ENCODE peak calls at places on chromosomes 16 and 17, in five cellular contexts. H, F, J, S and D are unnamed samples.

GRCh38 chr17:43528319-43528987 is 17.7 kb downstream of the ETV4 start:
- DNase-seq in H (no peak), F (peak), J (peak), S (no peak), D (no peak)

GRCh38 chr16:85169333-85170065 is 57.2 kb upstream of the CIBAR2 start:
- DNase-seq in H (peak), F (peak), J (peak), S (peak), D (no peak)

GRCh38 chr17:49365667-49366066 is 3.6 kb upstream of the ZNF652 start:
- DNase-seq in H (no peak), F (peak), J (no peak), S (no peak), D (peak)

GRCh38 chr17:19726615-19727376 is 10.4 kb upstream of the SLC47A2 start:
- DNase-seq in H (no peak), F (no peak), J (no peak), S (no peak), D (no peak)

GRCh38 chr16:12147681-12148479 is 171.3 kb downstream of the SNX29 start:
- DNase-seq in H (no peak), F (no peak), J (no peak), S (peak), D (no peak)

GRCh38 chr17:32350662-32351418 is 883 bp downstream of the ZNF207 start:
- DNase-seq in H (peak), F (peak), J (peak), S (peak), D (peak)

GRCh38 chr16:87074635-87075318 is 242.4 kb downstream of the C16orf95 start:
- DNase-seq in H (no peak), F (no peak), J (no peak), S (no peak), D (no peak)

GRCh38 chr16:72042157-72042660 is 12.1 kb upstream of the HP start:
- DNase-seq in H (no peak), F (no peak), J (peak), S (no peak), D (no peak)

GRCh38 chr17:63537001-63537400 is 13.3 kb upstream of the DCAF7 start:
- DNase-seq in H (no peak), F (no peak), J (no peak), S (no peak), D (no peak)

GRCh38 chr16:51382215-51382614 is 231.1 kb upstream of the SALL1 start:
- DNase-seq in H (no peak), F (no peak), J (peak), S (no peak), D (no peak)

GRCh38 chr16:42069-42457 is 11.3 kb downstream of the POLR3K start:
- DNase-seq in H (no peak), F (peak), J (no peak), S (no peak), D (no peak)

GRCh38 chr16:3494574-3494973 is 715 bp downstream of the C16orf90 start:
- DNase-seq in H (no peak), F (no peak), J (no peak), S (no peak), D (no peak)

GRCh38 chr17:42310281-42311156 is 22.2 kb downstream of the STAT5A start:
- DNase-seq in H (peak), F (peak), J (no peak), S (no peak), D (no peak)

GRCh38 chr16:49018259-49018931 is 263.2 kb downstream of the CBLN1 start:
- DNase-seq in H (no peak), F (no peak), J (no peak), S (no peak), D (no peak)

GRCh38 chr17:17057057-17057551 is 14.8 kb downstream of the MPRIP start:
- DNase-seq in H (no peak), F (no peak), J (no peak), S (no peak), D (no peak)

GRCh38 chr16:26137956-26138355 is 446.2 kb downstream of the HS3ST4 start:
- DNase-seq in H (no peak), F (no peak), J (no peak), S (no peak), D (no peak)

GRCh38 chr16:21161211-21161610 is 2.7 kb downstream of the LDAF1 start:
- DNase-seq in H (no peak), F (no peak), J (no peak), S (no peak), D (no peak)

GRCh38 chr17:66930933-66931332 is 33.6 kb upstream of the CACNG4 start:
- DNase-seq in H (no peak), F (peak), J (no peak), S (no peak), D (no peak)

GRCh38 chr16:3509470-3509928 is 8.7 kb downstream of the CLUAP1 start:
- DNase-seq in H (no peak), F (peak), J (no peak), S (no peak), D (no peak)

GRCh38 chr16:54817432-54817831 is 113.2 kb upstream of the IRX5 start:
- DNase-seq in H (no peak), F (peak), J (no peak), S (no peak), D (peak)

GRCh38 chr17:54221499-54221898 is 398.8 kb downstream of the KIF2B start:
- DNase-seq in H (no peak), F (no peak), J (no peak), S (no peak), D (no peak)

GRCh38 chr17:7786866-7787265 is 47.2 kb upstream of the KDM6B start:
- DNase-seq in H (no peak), F (no peak), J (no peak), S (no peak), D (no peak)

GRCh38 chr16:54677551-54677950 is 253.1 kb upstream of the IRX5 start:
- DNase-seq in H (no peak), F (no peak), J (no peak), S (no peak), D (no peak)

GRCh38 chr17:77490361-77491183 is 349.8 kb downstream of the SEC14L1 start:
- DNase-seq in H (no peak), F (no peak), J (no peak), S (no peak), D (no peak)

GRCh38 chr17:58956997-58957724 is 149.5 kb downstream of the TRIM37 start:
- DNase-seq in H (no peak), F (no peak), J (no peak), S (no peak), D (no peak)

GRCh38 chr17:45935197-45935709 is 40.9 kb downstream of the MAPT start:
- DNase-seq in H (no peak), F (no peak), J (no peak), S (no peak), D (no peak)

GRCh38 chr17:6045621-6046357 is 24.4 kb upstream of the WSCD1 start:
- DNase-seq in H (no peak), F (no peak), J (no peak), S (no peak), D (no peak)

GRCh38 chr17:27558341-27558740 is 72.6 kb upstream of the LGALS9 start:
- DNase-seq in H (no peak), F (no peak), J (peak), S (no peak), D (no peak)

GRCh38 chr17:27558842-27559505 is 72.0 kb upstream of the LGALS9 start:
- DNase-seq in H (no peak), F (no peak), J (no peak), S (no peak), D (no peak)

GRCh38 chr17:27560668-27561067 is 70.3 kb upstream of the LGALS9 start:
- DNase-seq in H (no peak), F (no peak), J (peak), S (no peak), D (no peak)

GRCh38 chr17:27559996-27560481 is 70.9 kb upstream of the LGALS9 start:
- DNase-seq in H (no peak), F (no peak), J (peak), S (no peak), D (no peak)

GRCh38 chr17:27559506-27559931 is 71.5 kb upstream of the LGALS9 start:
- DNase-seq in H (no peak), F (no peak), J (no peak), S (no peak), D (no peak)
- TF ChIP-seq CTCF in H (no peak), F (no peak), J (no peak), S (no peak), D (no peak)

GRCh38 chr16:28193530-28194423 is 18.0 kb downstream of the XPO6 start:
- DNase-seq in H (no peak), F (no peak), J (no peak), S (no peak), D (no peak)

GRCh38 chr16:28191364-28191985 is 20.3 kb downstream of the XPO6 start:
- DNase-seq in H (no peak), F (no peak), J (no peak), S (no peak), D (no peak)

GRCh38 chr16:28196331-28196987 is 15.3 kb downstream of the XPO6 start:
- DNase-seq in H (no peak), F (no peak), J (no peak), S (no peak), D (no peak)

GRCh38 chr16:28195859-28196258 is 15.9 kb downstream of the XPO6 start:
- DNase-seq in H (no peak), F (no peak), J (no peak), S (no peak), D (no peak)

GRCh38 chr16:28192811-28193529 is 18.8 kb downstream of the XPO6 start:
- DNase-seq in H (peak), F (no peak), J (no peak), S (peak), D (no peak)
- TF ChIP-seq CTCF in H (peak), F (no peak), J (no peak), S (peak), D (no peak)

DNA sequence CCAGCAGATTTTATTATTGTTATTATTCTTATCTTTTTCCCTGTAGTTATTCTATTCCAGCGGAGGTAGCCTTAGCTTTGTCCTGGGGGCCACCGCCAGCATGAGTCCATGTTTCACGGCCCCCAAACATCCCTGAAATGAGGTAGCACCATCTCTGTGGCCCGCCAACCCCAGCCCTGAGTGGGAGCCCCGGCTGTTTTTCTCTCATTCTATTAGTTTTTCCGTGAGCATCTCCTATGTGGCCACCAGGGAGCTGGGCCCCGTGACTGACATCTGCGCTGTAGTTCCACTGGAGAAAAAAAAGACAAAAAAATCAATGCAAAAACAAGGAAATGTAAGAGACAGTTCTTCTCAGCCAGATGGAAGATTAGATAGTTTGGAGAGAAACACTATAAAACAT is 43.5 kb upstream of the IL34 start:
- DNase-seq in H (no peak), F (no peak), J (no peak), S (no peak), D (no peak)
- TF ChIP-seq CTCF in H (no peak), F (no peak), J (no peak), S (no peak), D (no peak)

DNA sequence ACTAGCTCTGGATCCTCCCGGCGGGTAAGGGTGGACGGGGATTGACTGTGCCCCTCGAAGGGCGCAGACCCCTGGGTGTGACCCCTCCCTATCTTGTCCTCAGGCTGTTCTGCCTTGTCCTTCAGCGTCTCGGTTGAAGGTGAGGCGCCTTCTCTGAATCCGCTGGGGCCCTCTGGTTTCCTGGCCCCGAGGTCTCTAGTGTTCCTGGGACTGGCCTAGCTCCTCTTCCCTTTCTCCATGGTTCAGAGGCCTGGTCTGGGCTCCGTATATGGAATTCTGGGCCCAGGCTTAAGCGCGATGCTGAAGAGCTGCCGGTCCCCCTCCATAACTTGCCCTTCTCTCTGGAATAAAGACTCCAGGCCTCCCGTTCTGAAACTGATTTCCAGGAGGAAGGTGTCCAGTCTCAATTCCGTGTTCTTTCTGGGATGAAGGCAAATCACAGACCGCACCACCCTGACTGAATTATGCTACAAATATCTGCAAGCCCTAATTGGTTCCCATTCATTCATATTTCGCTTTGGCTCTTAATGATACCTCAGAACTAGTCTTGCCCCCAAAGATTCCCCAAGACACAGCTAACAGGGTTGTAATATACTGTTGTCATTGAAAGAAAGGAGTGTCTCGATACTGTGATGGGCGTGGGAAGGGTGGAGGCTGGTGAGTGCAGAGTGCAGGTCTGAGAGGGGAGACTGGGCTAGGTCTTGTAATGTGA is 739 bp downstream of the EDC4 start:
- DNase-seq in H (no peak), F (no peak), J (no peak), S (no peak), D (no peak)
- TF ChIP-seq CTCF in H (no peak), F (no peak), J (no peak), S (no peak), D (no peak)

DNA sequence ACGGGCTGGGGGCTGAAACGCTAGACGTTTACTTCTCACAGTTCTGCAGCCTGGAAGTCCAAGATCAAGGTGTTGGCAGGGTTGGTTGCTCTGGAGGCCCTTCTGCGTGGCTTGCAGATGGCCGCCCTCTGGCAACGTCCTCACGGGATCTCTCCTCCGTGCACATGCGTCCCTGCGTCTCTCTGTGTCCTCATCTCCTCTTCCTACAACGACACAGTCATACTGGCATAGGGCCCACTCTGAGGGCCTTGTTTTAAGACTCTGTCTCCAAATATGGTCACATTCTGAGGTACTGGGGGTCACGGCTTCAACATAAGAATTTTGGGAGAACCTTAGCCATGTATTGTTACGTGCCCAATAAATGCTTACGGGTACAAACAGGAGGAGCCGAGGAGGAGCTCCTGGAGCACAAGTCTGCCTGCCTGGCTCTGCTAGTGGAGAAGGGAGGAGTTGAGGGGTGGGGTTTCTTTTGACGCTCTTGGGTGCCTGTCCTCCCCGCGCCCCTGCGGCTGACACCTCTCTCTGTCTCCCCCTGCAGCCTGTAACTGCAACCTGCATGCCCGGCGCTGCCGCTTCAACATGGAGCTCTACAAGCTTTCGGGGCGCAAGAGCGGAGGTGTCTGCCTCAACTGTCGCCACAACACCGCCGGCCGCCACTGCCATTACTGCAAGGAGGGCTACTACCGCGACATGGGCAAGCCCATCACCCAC is 141.1 kb downstream of the NTN1 start:
- DNase-seq in H (no peak), F (peak), J (no peak), S (no peak), D (no peak)
- TF ChIP-seq CTCF in H (no peak), F (peak), J (no peak), S (no peak), D (peak)

GRCh38 chr16:27374794-27375499 is 27.0 kb upstream of the IL21R start:
- DNase-seq in H (peak), F (peak), J (peak), S (peak), D (peak)
- TF ChIP-seq CTCF in H (peak), F (peak), J (peak), S (peak), D (peak)